ENCODE peak calls at places on chromosomes 11 and 22, in six cellular contexts. L is HAP-1, T is testis, R is WERI-Rb-1, D is cardiac muscle cell, I is colonic mucosa. S is an unnamed sample. For H3K27me3 and H3K9me3, the result is how much of the 10 kb centered on the place peaks cover.

GRCh38 chr11:69438286-69438920 is 43.1 kb upstream of the LINC01488 start:
- DNase-seq in L (no peak), T (no peak), R (no peak), D (no peak), I (no peak), S (no peak)

GRCh38 chr11:134124660-134125451 is 56.0 kb downstream of the JAM3 start:
- DNase-seq in L (no peak), T (peak), R (no peak), D (peak), I (no peak), S (peak)

GRCh38 chr11:70080763-70081162 is 2.6 kb downstream of the ANO1 start:
- DNase-seq in L (no peak), T (no peak), R (no peak), D (no peak), I (no peak), S (no peak)

GRCh38 chr22:30386960-30387848 is at the start of gene RNF215:
- DNase-seq in L (peak), T (peak), R (peak), D (peak), I (peak), S (peak)

GRCh38 chr11:69434341-69434960 is 47.0 kb upstream of the LINC01488 start:
- DNase-seq in L (no peak), T (no peak), R (no peak), D (no peak), I (no peak), S (peak)

GRCh38 chr22:41197046-41197807 is 7.9 kb upstream of the L3MBTL2 start:
- DNase-seq in L (peak), T (peak), R (peak), D (peak), I (peak), S (peak)

GRCh38 chr22:30880181-30880601 is 88.4 kb downstream of the MORC2 start:
- DNase-seq in L (no peak), T (peak), R (no peak), D (no peak), I (no peak), S (peak)

GRCh38 chr11:121965330-121965729 is 150.7 kb downstream of the BLID start:
- DNase-seq in L (no peak), T (no peak), R (no peak), D (peak), I (no peak), S (no peak)

GRCh38 chr11:76903325-76903724 is 42.6 kb downstream of the ACER3 start:
- DNase-seq in L (no peak), T (no peak), R (no peak), D (no peak), I (peak), S (no peak)

GRCh38 chr22:36811094-36811797 is 5.6 kb downstream of the PVALB start:
- DNase-seq in L (no peak), T (no peak), R (no peak), D (no peak), I (no peak), S (no peak)

GRCh38 chr22:36808611-36809344 is 8.1 kb downstream of the PVALB start:
- DNase-seq in L (no peak), T (no peak), R (no peak), D (no peak), I (no peak), S (no peak)

GRCh38 chr22:36806824-36807223 is 10.0 kb downstream of the PVALB start:
- DNase-seq in L (no peak), T (no peak), R (no peak), D (peak), I (no peak), S (no peak)

GRCh38 chr22:36809351-36809750 is 7.5 kb downstream of the PVALB start:
- DNase-seq in L (no peak), T (no peak), R (no peak), D (no peak), I (no peak), S (no peak)

DNA sequence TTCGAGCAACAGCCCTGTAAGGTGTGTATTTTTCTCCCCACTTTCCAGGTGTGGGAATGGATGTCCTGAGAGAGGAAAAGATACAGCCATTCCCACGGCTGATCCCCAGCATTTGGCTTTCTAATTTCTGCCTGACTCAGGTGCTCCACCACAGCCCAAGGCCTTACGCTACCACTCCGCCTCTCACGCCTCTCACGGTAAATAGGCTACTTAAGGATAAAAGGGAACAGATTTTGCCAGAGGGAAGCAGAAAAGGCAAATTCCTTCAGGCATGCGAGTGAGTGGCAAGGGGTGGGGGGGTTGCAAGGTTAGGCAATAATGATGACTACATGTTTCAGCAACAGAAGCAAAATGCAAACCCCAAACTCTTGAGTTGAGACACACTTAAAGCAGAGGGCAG is 9.2 kb downstream of the PVALB start:
- DNase-seq in L (no peak), T (no peak), R (no peak), D (peak), I (no peak), S (no peak)
- H3K27me3 ChIP-seq in L (under half), T (under half), R (half or more), D (under half), I (under half), S (under half)

DNA sequence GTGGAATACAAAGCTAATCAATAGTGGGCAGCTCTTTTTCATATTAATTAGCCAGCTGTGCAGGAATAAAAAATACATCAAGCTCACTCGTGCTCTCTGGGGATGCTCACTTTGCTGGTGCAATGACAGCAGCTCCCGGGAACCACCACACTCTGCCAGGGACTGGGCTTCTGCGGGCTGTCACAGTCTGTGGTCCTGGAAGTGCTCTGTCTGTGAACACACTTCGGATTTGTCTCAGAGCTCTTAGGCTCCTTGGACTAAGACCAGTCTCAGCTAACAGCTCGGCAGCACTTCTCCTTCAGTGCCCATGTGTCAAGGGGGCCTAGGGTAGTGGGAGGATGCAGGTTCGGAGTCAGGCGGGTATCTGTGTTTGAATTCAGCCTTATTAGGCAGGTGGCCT is 393.5 kb downstream of the TENM4 start:
- DNase-seq in L (no peak), T (no peak), R (peak), D (no peak), I (no peak), S (no peak)
- H3K9me3 ChIP-seq in L (under half), T (under half), R (under half), D (under half), I (under half), S (under half)

DNA sequence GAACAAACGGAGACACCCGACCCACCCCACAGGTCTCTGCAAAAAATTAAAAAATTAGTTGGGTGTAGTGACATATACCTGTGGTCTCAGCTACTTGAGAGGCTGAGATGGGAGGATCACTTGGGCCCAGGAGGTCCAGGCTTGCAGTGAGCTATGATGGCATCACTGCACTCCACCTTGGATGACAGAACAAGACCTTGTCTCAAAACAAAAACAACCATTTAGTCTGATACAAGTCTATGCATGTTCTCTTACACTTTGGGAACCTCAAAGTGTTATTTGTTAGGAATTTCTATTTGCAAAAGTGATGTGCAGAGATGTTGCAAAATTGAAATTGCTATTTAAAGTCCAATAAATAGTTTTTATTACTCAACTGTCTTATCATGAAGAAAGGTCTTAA is 14.3 kb downstream of the ATG13 start:
- DNase-seq in L (no peak), T (no peak), R (no peak), D (no peak), I (no peak), S (no peak)
- H3K4me3 ChIP-seq in L (no peak), T (no peak), R (no peak), D (no peak), I (no peak), S (no peak)

DNA sequence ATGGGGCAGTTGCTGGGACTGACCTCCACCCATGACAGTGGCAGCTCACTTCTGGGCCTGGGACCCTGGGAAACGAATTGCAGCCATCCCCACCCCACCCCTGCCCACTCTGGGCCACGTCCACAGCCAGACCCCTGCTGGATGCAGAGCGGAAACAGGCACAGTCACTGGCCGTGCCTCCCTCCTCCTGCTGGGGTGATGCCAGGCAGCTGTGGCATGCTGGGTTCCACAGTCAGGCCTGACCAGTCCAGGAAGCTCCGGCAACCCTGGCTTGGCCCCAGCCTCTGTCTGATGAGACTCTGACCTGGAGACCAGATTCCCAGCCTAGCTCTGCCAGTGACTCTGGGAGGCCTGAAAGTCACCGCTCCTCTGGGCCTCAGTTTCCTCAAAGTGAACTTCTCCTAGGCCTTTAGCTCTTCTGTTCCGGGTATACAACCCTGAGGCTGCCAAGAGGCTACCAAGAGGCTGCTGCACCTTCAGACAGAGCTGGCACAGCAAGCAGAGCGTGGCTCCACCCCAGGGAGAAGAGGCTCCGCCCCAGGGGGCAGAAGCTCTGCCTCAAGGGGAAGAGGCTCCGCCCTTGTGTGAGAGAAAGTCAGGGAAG is 8.9 kb downstream of the SULT4A1 start:
- DNase-seq in L (no peak), T (no peak), R (no peak), D (no peak), I (no peak), S (no peak)
- H3K27me3 ChIP-seq in L (under half), T (under half), R (under half), D (under half), I (under half), S (under half)

GRCh38 chr11:74866557-74866956 is 82.3 kb downstream of the XRRA1 start:
- DNase-seq in L (no peak), T (no peak), R (no peak), D (no peak), I (no peak), S (no peak)
- H3K9me3 ChIP-seq in L (under half), T (under half), R (under half), D (under half), I (under half), S (under half)

GRCh38 chr11:12540913-12541587 is 133.2 kb upstream of the TEAD1 start:
- DNase-seq in L (no peak), T (peak), R (no peak), D (peak), I (no peak), S (no peak)

GRCh38 chr11:12541588-12542151 is 132.6 kb upstream of the TEAD1 start:
- DNase-seq in L (no peak), T (no peak), R (no peak), D (no peak), I (no peak), S (no peak)

GRCh38 chr11:12538889-12539421 is 135.3 kb upstream of the TEAD1 start:
- DNase-seq in L (no peak), T (no peak), R (no peak), D (no peak), I (no peak), S (no peak)

GRCh38 chr11:12539570-12539969 is 134.7 kb upstream of the TEAD1 start:
- DNase-seq in L (no peak), T (no peak), R (no peak), D (peak), I (no peak), S (no peak)

GRCh38 chr11:12540075-12540685 is 134.0 kb upstream of the TEAD1 start:
- DNase-seq in L (no peak), T (no peak), R (no peak), D (peak), I (no peak), S (no peak)
- H3K4me3 ChIP-seq in L (no peak), T (no peak), R (no peak), D (no peak), I (no peak), S (no peak)

DNA sequence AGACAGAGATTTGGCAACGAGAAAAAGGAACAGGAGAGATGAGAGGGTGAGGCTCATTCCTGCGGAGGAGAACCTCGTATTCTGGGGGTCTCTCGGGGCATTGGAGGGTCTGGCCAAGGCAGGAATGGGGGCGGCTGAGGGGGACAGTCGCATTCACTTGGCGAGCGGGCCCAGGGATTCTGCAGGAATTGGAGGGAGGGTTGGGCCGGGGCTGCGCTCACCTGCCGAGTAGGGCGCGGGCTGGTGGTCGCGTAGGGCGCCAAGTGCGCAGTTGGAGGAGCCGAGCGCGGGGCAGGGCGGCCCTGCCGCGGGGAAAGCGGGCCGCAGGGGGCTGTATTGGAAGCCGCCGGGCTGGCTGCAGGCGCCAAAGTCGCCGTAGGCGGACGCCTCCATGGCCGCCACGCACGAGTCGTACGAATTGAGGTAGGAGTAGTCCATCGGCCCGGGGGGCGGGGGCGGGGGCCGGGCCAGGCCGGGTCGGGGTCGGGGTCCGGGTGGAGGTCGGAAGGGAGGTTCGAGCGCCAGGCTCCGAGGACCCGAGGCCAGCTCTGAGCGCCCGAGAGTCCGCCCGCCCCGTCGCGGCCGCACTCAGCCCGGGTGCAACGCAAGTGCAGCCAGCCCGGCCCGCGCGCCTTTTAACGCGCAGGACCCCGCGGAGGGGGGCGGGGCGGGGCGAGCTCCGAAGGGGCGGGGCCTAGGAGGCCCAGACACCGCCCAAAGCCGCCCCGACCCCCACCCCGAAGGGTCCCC is at the start of gene PHOX2A:
- DNase-seq in L (no peak), T (no peak), R (no peak), D (no peak), I (no peak), S (no peak)
- H3K27me3 ChIP-seq in L (under half), T (under half), R (under half), D (half or more), I (half or more), S (under half)

GRCh38 chr22:48491451-48491941 is 1336.2 kb downstream of the BRD1 start:
- DNase-seq in L (no peak), T (no peak), R (no peak), D (no peak), I (no peak), S (no peak)
- H3K9me3 ChIP-seq in L (under half), T (under half), R (under half), D (under half), I (under half), S (under half)

DNA sequence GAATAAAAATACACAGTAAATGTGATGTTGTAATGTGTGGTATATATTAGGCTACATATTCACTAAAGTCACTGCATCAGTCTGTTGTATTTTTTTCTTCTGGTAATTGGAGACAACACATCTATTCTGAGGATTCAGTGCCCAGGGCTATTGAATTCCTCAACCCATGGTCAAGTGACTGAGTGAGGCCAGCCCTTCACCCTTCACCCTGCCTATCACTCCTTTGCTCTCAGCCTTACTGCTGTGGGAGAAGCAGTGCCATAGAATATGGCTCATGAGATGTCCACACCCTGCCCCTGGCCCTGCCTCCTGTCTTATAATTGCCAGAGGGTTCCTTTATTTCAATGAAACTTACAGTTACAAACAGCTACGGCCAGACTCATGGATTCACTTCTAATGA is 295.6 kb downstream of the NTM start:
- DNase-seq in L (no peak), T (no peak), R (no peak), D (no peak), I (no peak), S (no peak)
- H3K4me3 ChIP-seq in L (no peak), T (no peak), R (no peak), D (no peak), I (no peak), S (no peak)